ENCODE peak calls at places on chromosomes 6 and 20, in seven cellular contexts. V is naive thymus-derived CD4-positive, alpha-beta T cell; J is psoas muscle; R is cardiac muscle cell; H is adrenal gland; M is ascending aorta; D is IMR-90. Y is an unnamed sample. For H3K4me1, the result is how much of the 10 kb centered on the place peaks cover.

GRCh38 chr20:34791289-34792020 is 34.0 kb downstream of the NCOA6 start:
- DNase-seq in V (no peak), H (no peak), M (no peak), J (no peak), R (no peak), D (peak), Y (no peak)

GRCh38 chr6:19782588-19782987 is 54.6 kb upstream of the ID4 start:
- DNase-seq in H (no peak), M (no peak), J (no peak), R (no peak), V (no peak), D (no peak), Y (no peak)

GRCh38 chr6:45084257-45084656 is 243.9 kb upstream of the RUNX2 start:
- DNase-seq in M (no peak), J (no peak), H (no peak), V (peak), R (no peak), D (no peak), Y (no peak)

GRCh38 chr20:63051186-63051860 is 44.6 kb upstream of the BHLHE23 start:
- DNase-seq in H (no peak), D (no peak), M (no peak), R (no peak), J (no peak), V (no peak), Y (no peak)

GRCh38 chr6:129766959-129767728 is 57.2 kb upstream of the ARHGAP18 start:
- DNase-seq in D (peak), J (peak), M (no peak), H (peak), R (peak), V (peak), Y (peak)

GRCh38 chr6:35181933-35182612 is 31.7 kb upstream of the SCUBE3 start:
- DNase-seq in J (peak), M (peak), D (peak), V (no peak), H (peak), R (no peak), Y (peak)

GRCh38 chr6:22766979-22767378 is 197.6 kb downstream of the HDGFL1 start:
- DNase-seq in J (no peak), D (no peak), M (no peak), H (no peak), V (no peak), R (no peak), Y (no peak)

GRCh38 chr6:14463110-14463509 is 345.5 kb downstream of the CD83 start:
- DNase-seq in J (no peak), M (no peak), H (no peak), V (no peak), R (no peak), D (no peak), Y (no peak)

GRCh38 chr20:1786496-1786895 is 108.7 kb upstream of the SIRPA start:
- DNase-seq in J (no peak), H (no peak), D (no peak), V (no peak), M (no peak), R (no peak), Y (no peak)

GRCh38 chr6:138970856-138971425 is 17.1 kb downstream of the REPS1 start:
- DNase-seq in J (no peak), M (no peak), V (no peak), H (peak), D (peak), R (no peak), Y (no peak)

GRCh38 chr20:54108817-54109216 is 38.4 kb upstream of the BCAS1 start:
- DNase-seq in H (no peak), D (no peak), V (no peak), J (no peak), R (no peak), M (no peak), Y (no peak)

GRCh38 chr20:49636447-49636846 is 68.5 kb upstream of the PTGIS start:
- DNase-seq in R (no peak), V (no peak), D (no peak), H (peak), J (peak), M (no peak), Y (peak)
- H3K4me1 ChIP-seq in R (under half), V (under half), D (under half), H (under half), J (under half), M (under half), Y (under half)

DNA sequence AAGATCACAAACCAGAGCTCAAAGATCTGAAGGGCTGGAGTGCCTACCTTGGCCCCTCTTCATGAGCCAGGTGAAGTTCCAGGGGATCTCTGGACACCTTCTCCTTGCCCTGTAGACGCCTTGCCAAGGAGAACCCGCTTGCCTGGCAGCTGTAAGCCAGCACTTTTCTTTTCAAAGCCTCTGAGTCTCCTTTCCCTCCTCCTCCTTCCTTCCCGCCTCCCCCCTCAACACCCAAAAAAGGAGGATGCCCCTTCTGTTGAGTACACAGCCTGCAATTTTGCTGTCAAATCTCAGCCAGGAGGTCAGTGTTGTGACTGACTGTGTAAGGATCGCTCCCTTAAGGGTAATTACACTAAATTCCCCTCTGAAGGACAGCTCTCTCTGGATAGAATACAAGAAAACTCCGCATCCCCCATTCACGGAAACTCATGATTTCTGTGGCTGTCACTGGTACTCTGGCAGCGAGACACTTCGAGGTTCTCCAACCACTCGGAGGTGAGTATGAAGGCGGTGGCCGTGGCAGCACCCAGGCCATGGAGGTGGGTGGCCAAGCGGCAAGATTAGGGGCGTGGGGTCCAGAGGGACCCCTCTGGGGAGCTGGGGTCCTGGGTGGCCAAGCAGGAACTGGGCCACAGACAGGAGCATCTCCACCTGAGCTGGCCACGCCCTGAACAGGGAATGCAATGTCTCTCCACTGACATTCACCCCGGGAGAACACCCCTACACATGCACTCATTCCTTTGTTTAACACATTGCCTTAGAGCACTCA is 23.2 kb upstream of the FOXP4 start:
- DNase-seq in J (no peak), V (no peak), R (no peak), M (no peak), H (no peak), D (no peak), Y (no peak)
- H3K4me1 ChIP-seq in J (under half), V (under half), R (under half), M (under half), H (under half), D (under half), Y (under half)

DNA sequence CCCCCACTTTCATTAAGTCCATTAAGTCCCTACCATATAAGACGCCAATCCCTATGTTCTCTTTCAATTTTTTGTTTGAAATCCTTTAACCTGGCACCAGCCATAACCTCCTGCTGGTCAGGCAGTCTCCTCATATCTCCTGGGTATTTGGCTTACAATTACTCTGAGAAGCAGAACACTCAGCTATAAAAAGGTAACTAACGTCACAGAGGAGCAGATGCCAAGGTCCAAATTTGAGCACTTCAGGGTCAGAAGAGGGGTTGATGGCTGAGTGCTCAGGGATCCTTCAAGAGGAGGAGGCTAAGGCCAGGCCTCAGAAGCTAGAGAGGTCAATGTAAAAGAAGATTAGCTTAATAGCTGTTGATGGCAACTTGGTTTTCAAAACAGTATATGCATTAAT is 22.3 kb upstream of the RCAN2 start:
- DNase-seq in R (no peak), H (no peak), D (no peak), V (no peak), M (no peak), J (no peak), Y (no peak)
- H3K4me1 ChIP-seq in R (under half), H (under half), D (under half), V (under half), M (under half), J (under half), Y (under half)

GRCh38 chr6:159692303-159693127 is 526 bp downstream of the SOD2 start:
- DNase-seq in V (peak), M (no peak), J (no peak), R (peak), D (peak), H (peak), Y (peak)
- H3K4me1 ChIP-seq in V (under half), M (under half), J (half or more), R (under half), D (under half), H (under half), Y (under half)

DNA sequence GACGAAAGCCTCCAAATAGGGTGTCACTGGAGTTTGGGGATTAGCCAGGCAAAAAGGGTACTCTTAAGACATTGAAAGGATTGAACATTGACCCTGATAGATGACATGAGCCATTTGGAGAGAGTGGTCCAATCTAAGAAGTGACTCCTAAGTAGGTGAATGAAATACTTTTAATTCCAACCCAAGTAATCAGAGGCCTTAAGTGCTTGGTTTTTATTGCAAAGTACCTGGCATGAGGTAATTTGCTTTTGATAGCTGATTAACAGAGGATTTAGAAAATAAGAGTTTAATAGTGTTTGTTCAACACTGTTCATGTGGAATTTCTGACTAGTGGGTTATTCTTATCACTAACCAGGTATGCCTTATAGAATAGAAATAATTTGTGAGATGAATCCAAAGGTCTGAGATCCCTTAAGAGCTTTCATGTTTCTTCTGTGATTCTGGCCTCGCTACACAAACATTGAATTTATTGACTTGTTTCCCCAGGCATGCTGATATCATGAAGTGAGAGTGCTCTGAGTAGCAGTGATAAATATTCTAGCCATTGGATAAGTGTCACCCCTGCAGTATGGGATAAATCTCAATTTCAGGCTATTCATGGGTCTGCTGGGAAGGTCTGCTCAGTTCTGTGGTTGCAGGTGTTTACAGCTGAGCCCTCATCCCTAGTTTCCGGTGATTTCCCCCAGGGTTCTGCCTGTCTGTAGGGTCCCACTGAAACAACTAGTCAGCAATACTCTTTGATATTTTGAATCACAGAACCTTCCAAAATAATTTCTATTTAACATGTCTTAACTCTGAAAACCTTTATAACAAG is 6.6 kb downstream of the NCOA7 start:
- DNase-seq in R (no peak), D (no peak), J (no peak), V (no peak), H (no peak), M (no peak), Y (no peak)
- H3K4me1 ChIP-seq in R (under half), D (under half), J (under half), V (under half), H (half or more), M (under half), Y (under half)

GRCh38 chr6:90190181-90190580 is 106.5 kb downstream of the BACH2 start:
- DNase-seq in M (no peak), J (no peak), H (no peak), D (no peak), R (no peak), V (no peak), Y (no peak)

GRCh38 chr6:90187437-90188049 is 109.1 kb downstream of the BACH2 start:
- DNase-seq in M (no peak), R (peak), D (no peak), J (no peak), V (no peak), H (no peak), Y (no peak)

GRCh38 chr6:90184334-90185298 is 112.0 kb downstream of the BACH2 start:
- DNase-seq in R (peak), V (no peak), D (peak), M (no peak), J (no peak), H (no peak), Y (peak)

GRCh38 chr6:90183587-90184333 is 112.9 kb downstream of the BACH2 start:
- DNase-seq in D (no peak), R (peak), V (no peak), M (no peak), H (no peak), J (no peak), Y (peak)

GRCh38 chr6:90186637-90187361 is 109.8 kb downstream of the BACH2 start:
- DNase-seq in D (no peak), R (no peak), V (peak), J (no peak), H (no peak), M (no peak), Y (no peak)
- H3K4me1 ChIP-seq in D (under half), R (under half), V (half or more), J (half or more), H (under half), M (under half), Y (under half)